ENCODE peak calls at places on chromosomes 6 and 20, in six cellular contexts. One of them, this sample, is unnamed. For H3K4me1, the result is how much of the 10 kb centered on the place peaks cover.

GRCh38 chr6:90297124-90297865 is 652 bp upstream of the BACH2 start:
- DNase-seq in CD8-positive, alpha-beta T cell: no peak
- DNase-seq in cardiac muscle cell: no peak
- DNase-seq in A549: no peak
- DNase-seq in GM23338: peak
- DNase-seq in CD8-positive, alpha-beta memory T cell: no peak
- DNase-seq in this sample: no peak

GRCh38 chr6:14046476-14047068 is 71.0 kb upstream of the CD83 start:
- DNase-seq in CD8-positive, alpha-beta T cell: no peak
- DNase-seq in cardiac muscle cell: peak
- DNase-seq in A549: peak
- DNase-seq in GM23338: peak
- DNase-seq in CD8-positive, alpha-beta memory T cell: peak
- DNase-seq in this sample: peak

GRCh38 chr6:89432875-89433636 is at the start of gene ANKRD6:
- DNase-seq in CD8-positive, alpha-beta T cell: peak
- DNase-seq in cardiac muscle cell: peak
- DNase-seq in A549: peak
- DNase-seq in GM23338: peak
- DNase-seq in CD8-positive, alpha-beta memory T cell: peak
- DNase-seq in this sample: peak

GRCh38 chr20:54172532-54172855 is 1.3 kb downstream of the CYP24A1 start:
- DNase-seq in CD8-positive, alpha-beta T cell: no peak
- DNase-seq in cardiac muscle cell: no peak
- DNase-seq in A549: peak
- DNase-seq in GM23338: no peak
- DNase-seq in CD8-positive, alpha-beta memory T cell: no peak
- DNase-seq in this sample: no peak

GRCh38 chr6:28003661-28004060 is 46.6 kb downstream of the OR2B6 start:
- DNase-seq in CD8-positive, alpha-beta T cell: no peak
- DNase-seq in cardiac muscle cell: no peak
- DNase-seq in A549: no peak
- DNase-seq in GM23338: no peak
- DNase-seq in CD8-positive, alpha-beta memory T cell: no peak
- DNase-seq in this sample: no peak

GRCh38 chr6:71446084-71446869 is 157.7 kb downstream of the OGFRL1 start:
- DNase-seq in CD8-positive, alpha-beta T cell: no peak
- DNase-seq in cardiac muscle cell: peak
- DNase-seq in A549: no peak
- DNase-seq in GM23338: no peak
- DNase-seq in CD8-positive, alpha-beta memory T cell: no peak
- DNase-seq in this sample: no peak

GRCh38 chr6:52994789-52995078 is 350 bp downstream of the GSTA4 start:
- DNase-seq in CD8-positive, alpha-beta T cell: no peak
- DNase-seq in cardiac muscle cell: no peak
- DNase-seq in A549: no peak
- DNase-seq in GM23338: peak
- DNase-seq in CD8-positive, alpha-beta memory T cell: no peak
- DNase-seq in this sample: peak

GRCh38 chr6:35719830-35720733 is 16.8 kb upstream of the ARMC12 start:
- DNase-seq in CD8-positive, alpha-beta T cell: no peak
- DNase-seq in cardiac muscle cell: peak
- DNase-seq in A549: no peak
- DNase-seq in GM23338: peak
- DNase-seq in CD8-positive, alpha-beta memory T cell: peak
- DNase-seq in this sample: peak

GRCh38 chr6:18263561-18264337 is 581 bp downstream of the DEK start:
- DNase-seq in CD8-positive, alpha-beta T cell: no peak
- DNase-seq in cardiac muscle cell: peak
- DNase-seq in A549: peak
- DNase-seq in GM23338: peak
- DNase-seq in CD8-positive, alpha-beta memory T cell: peak
- DNase-seq in this sample: peak

DNA sequence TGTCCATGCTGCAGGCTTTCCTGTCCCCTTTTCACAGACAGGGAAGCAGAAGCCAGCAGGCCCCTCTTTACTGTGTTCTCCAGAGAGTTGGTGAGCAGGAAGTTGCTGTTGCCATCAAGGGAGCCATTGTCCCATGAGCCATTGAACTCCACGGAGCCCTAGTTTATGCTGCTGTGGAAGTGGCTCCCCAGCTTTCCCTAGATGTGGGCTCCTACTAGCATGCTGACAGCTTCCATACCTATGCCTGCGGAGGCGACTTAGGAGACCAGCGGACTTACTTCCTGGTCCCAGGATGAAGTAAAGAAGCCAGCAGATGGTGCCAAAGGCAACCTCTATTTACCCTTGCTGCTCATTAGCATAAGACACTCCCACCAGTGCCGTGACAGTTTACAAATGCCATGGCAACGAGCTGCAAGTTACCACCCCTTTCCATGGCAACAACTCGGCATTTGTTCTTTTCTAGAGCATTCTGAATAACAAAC is 30.8 kb upstream of the FKBP1A start:
- DNase-seq in CD8-positive, alpha-beta T cell: no peak
- DNase-seq in cardiac muscle cell: peak
- DNase-seq in A549: peak
- DNase-seq in GM23338: peak
- DNase-seq in CD8-positive, alpha-beta memory T cell: no peak
- DNase-seq in this sample: peak
- H3K4me1 ChIP-seq in CD8-positive, alpha-beta T cell: under half
- H3K4me1 ChIP-seq in cardiac muscle cell: under half
- H3K4me1 ChIP-seq in A549: under half
- H3K4me1 ChIP-seq in GM23338: under half
- H3K4me1 ChIP-seq in CD8-positive, alpha-beta memory T cell: under half
- H3K4me1 ChIP-seq in this sample: under half

GRCh38 chr20:62933966-62934365 is 4.0 kb upstream of the GID8 start:
- DNase-seq in CD8-positive, alpha-beta T cell: no peak
- DNase-seq in cardiac muscle cell: no peak
- DNase-seq in A549: no peak
- DNase-seq in GM23338: no peak
- DNase-seq in CD8-positive, alpha-beta memory T cell: no peak
- DNase-seq in this sample: no peak

GRCh38 chr20:62936996-62937352 is 973 bp upstream of the GID8 start:
- DNase-seq in CD8-positive, alpha-beta T cell: no peak
- DNase-seq in cardiac muscle cell: peak
- DNase-seq in A549: peak
- DNase-seq in GM23338: no peak
- DNase-seq in CD8-positive, alpha-beta memory T cell: no peak
- DNase-seq in this sample: peak

GRCh38 chr20:62935968-62936585 is 1.9 kb upstream of the GID8 start:
- DNase-seq in CD8-positive, alpha-beta T cell: no peak
- DNase-seq in cardiac muscle cell: no peak
- DNase-seq in A549: no peak
- DNase-seq in GM23338: no peak
- DNase-seq in CD8-positive, alpha-beta memory T cell: no peak
- DNase-seq in this sample: no peak

GRCh38 chr20:62937353-62938104 is 418 bp upstream of the GID8 start:
- DNase-seq in CD8-positive, alpha-beta T cell: peak
- DNase-seq in cardiac muscle cell: peak
- DNase-seq in A549: peak
- DNase-seq in GM23338: peak
- DNase-seq in CD8-positive, alpha-beta memory T cell: peak
- DNase-seq in this sample: peak

DNA sequence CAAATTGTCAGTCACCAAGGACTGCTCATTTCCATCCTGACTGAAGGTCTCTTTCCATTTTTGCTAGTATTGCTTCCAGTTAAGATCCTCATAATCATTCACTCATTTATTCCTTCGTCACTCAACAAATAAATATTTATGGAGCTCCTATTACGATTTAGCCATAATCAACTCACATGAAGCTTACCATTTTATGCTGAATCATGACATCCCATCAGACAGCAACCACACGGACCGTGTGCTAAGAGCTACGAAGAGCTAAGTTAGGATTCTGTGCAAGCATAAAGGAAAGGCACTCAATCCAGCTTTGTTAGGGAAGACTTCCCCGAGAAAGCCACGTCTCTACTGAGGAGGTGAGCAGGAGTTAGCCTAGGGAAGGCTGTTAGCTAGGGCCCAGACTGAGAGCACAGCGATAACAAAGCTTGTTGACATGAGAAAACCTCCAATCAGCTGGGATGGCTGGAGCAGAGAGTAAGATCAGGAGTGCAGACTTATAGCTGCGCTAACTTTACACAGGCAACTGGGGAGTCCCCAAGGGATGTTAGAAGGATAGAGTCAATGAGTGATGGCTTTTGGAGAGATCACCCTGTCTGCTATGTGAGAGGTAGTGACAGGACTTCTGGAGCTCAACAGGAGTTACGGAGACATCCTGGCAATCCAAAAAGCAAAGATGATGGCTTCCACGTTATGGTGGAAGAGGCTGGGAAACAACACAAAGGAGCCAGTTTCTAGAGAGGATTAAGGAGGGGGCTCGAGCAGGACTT is 2.6 kb upstream of the GID8 start:
- DNase-seq in CD8-positive, alpha-beta T cell: no peak
- DNase-seq in cardiac muscle cell: no peak
- DNase-seq in A549: no peak
- DNase-seq in GM23338: no peak
- DNase-seq in CD8-positive, alpha-beta memory T cell: no peak
- DNase-seq in this sample: no peak
- H3K4me1 ChIP-seq in CD8-positive, alpha-beta T cell: under half
- H3K4me1 ChIP-seq in cardiac muscle cell: under half
- H3K4me1 ChIP-seq in A549: under half
- H3K4me1 ChIP-seq in GM23338: half or more
- H3K4me1 ChIP-seq in CD8-positive, alpha-beta memory T cell: under half
- H3K4me1 ChIP-seq in this sample: half or more

GRCh38 chr6:144619983-144620382 is 334.8 kb downstream of the UTRN start:
- DNase-seq in CD8-positive, alpha-beta T cell: no peak
- DNase-seq in cardiac muscle cell: no peak
- DNase-seq in A549: no peak
- DNase-seq in GM23338: no peak
- DNase-seq in CD8-positive, alpha-beta memory T cell: no peak
- DNase-seq in this sample: no peak
- H3K4me1 ChIP-seq in CD8-positive, alpha-beta T cell: under half
- H3K4me1 ChIP-seq in cardiac muscle cell: under half
- H3K4me1 ChIP-seq in A549: under half
- H3K4me1 ChIP-seq in GM23338: half or more
- H3K4me1 ChIP-seq in CD8-positive, alpha-beta memory T cell: under half
- H3K4me1 ChIP-seq in this sample: under half

GRCh38 chr20:32355417-32355841 is 2.7 kb upstream of the ASXL1 start:
- DNase-seq in CD8-positive, alpha-beta T cell: no peak
- DNase-seq in cardiac muscle cell: no peak
- DNase-seq in A549: no peak
- DNase-seq in GM23338: no peak
- DNase-seq in CD8-positive, alpha-beta memory T cell: no peak
- DNase-seq in this sample: peak
- H3K4me1 ChIP-seq in CD8-positive, alpha-beta T cell: under half
- H3K4me1 ChIP-seq in cardiac muscle cell: under half
- H3K4me1 ChIP-seq in A549: under half
- H3K4me1 ChIP-seq in GM23338: under half
- H3K4me1 ChIP-seq in CD8-positive, alpha-beta memory T cell: under half
- H3K4me1 ChIP-seq in this sample: half or more

DNA sequence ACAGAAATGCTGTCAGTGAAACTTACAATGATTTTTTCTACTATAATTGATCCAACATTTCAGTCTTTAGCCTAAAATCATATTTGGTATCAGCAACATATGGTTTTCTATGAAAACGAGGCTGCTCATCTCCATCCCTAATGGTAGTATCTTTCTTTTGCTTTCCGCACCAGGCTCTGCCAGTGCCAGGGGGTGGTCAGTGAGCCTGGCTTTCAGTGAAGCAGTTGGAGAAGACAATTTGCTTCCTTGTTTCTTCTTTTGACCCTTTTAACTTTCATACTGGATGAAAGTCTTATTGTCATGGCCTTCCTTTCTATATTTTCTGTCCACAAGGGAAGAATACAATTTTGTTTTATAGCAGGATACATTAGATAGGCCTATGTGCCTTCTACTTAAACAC is 258.4 kb downstream of the ARID1B start:
- DNase-seq in CD8-positive, alpha-beta T cell: no peak
- DNase-seq in cardiac muscle cell: no peak
- DNase-seq in A549: no peak
- DNase-seq in GM23338: no peak
- DNase-seq in CD8-positive, alpha-beta memory T cell: no peak
- DNase-seq in this sample: no peak
- H3K4me1 ChIP-seq in CD8-positive, alpha-beta T cell: under half
- H3K4me1 ChIP-seq in cardiac muscle cell: under half
- H3K4me1 ChIP-seq in A549: under half
- H3K4me1 ChIP-seq in GM23338: under half
- H3K4me1 ChIP-seq in CD8-positive, alpha-beta memory T cell: under half
- H3K4me1 ChIP-seq in this sample: under half

GRCh38 chr6:57254055-57254717 is 32.1 kb upstream of the RAB23 start:
- DNase-seq in CD8-positive, alpha-beta T cell: no peak
- DNase-seq in cardiac muscle cell: no peak
- DNase-seq in A549: no peak
- DNase-seq in GM23338: no peak
- DNase-seq in CD8-positive, alpha-beta memory T cell: no peak
- DNase-seq in this sample: no peak

GRCh38 chr6:57250348-57250747 is 28.2 kb upstream of the RAB23 start:
- DNase-seq in CD8-positive, alpha-beta T cell: no peak
- DNase-seq in cardiac muscle cell: no peak
- DNase-seq in A549: no peak
- DNase-seq in GM23338: no peak
- DNase-seq in CD8-positive, alpha-beta memory T cell: no peak
- DNase-seq in this sample: no peak

GRCh38 chr6:57252975-57253374 is 30.9 kb upstream of the RAB23 start:
- DNase-seq in CD8-positive, alpha-beta T cell: no peak
- DNase-seq in cardiac muscle cell: peak
- DNase-seq in A549: no peak
- DNase-seq in GM23338: no peak
- DNase-seq in CD8-positive, alpha-beta memory T cell: no peak
- DNase-seq in this sample: no peak

GRCh38 chr6:57255451-57256181 is 33.5 kb upstream of the RAB23 start:
- DNase-seq in CD8-positive, alpha-beta T cell: no peak
- DNase-seq in cardiac muscle cell: no peak
- DNase-seq in A549: no peak
- DNase-seq in GM23338: no peak
- DNase-seq in CD8-positive, alpha-beta memory T cell: no peak
- DNase-seq in this sample: no peak

GRCh38 chr6:57252137-57252536 is 30.0 kb upstream of the RAB23 start:
- DNase-seq in CD8-positive, alpha-beta T cell: no peak
- DNase-seq in cardiac muscle cell: no peak
- DNase-seq in A549: no peak
- DNase-seq in GM23338: no peak
- DNase-seq in CD8-positive, alpha-beta memory T cell: no peak
- DNase-seq in this sample: no peak
- H3K4me1 ChIP-seq in CD8-positive, alpha-beta T cell: under half
- H3K4me1 ChIP-seq in cardiac muscle cell: under half
- H3K4me1 ChIP-seq in A549: under half
- H3K4me1 ChIP-seq in GM23338: under half
- H3K4me1 ChIP-seq in CD8-positive, alpha-beta memory T cell: under half
- H3K4me1 ChIP-seq in this sample: under half

DNA sequence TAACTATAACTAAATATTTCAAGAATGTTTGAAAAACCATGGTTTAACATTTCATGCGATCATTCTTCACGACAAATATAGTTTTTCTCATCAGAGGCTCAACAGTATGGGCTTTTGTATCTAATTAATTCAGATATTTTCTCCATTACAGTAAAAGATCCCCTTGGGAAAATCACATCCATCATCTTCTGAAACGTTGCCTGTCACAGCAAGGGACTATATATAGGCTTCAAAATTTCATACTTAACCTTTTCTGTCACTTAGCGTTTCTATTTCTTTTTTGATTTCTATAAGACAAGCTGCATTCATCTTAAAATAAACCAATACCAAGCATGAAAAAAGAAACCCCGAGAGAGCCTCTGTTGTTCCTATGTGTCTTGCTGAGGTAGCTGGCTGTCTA is 710.0 kb downstream of the PRKN start:
- DNase-seq in CD8-positive, alpha-beta T cell: no peak
- DNase-seq in cardiac muscle cell: no peak
- DNase-seq in A549: no peak
- DNase-seq in GM23338: no peak
- DNase-seq in CD8-positive, alpha-beta memory T cell: no peak
- DNase-seq in this sample: no peak
- H3K4me1 ChIP-seq in CD8-positive, alpha-beta T cell: under half
- H3K4me1 ChIP-seq in cardiac muscle cell: under half
- H3K4me1 ChIP-seq in A549: under half
- H3K4me1 ChIP-seq in GM23338: under half
- H3K4me1 ChIP-seq in CD8-positive, alpha-beta memory T cell: under half
- H3K4me1 ChIP-seq in this sample: under half

GRCh38 chr6:107653861-107654394 is 164.0 kb downstream of the SOBP start:
- DNase-seq in CD8-positive, alpha-beta T cell: no peak
- DNase-seq in cardiac muscle cell: no peak
- DNase-seq in A549: no peak
- DNase-seq in GM23338: no peak
- DNase-seq in CD8-positive, alpha-beta memory T cell: no peak
- DNase-seq in this sample: no peak
- H3K4me1 ChIP-seq in CD8-positive, alpha-beta T cell: under half
- H3K4me1 ChIP-seq in cardiac muscle cell: under half
- H3K4me1 ChIP-seq in A549: under half
- H3K4me1 ChIP-seq in GM23338: under half
- H3K4me1 ChIP-seq in CD8-positive, alpha-beta memory T cell: under half
- H3K4me1 ChIP-seq in this sample: half or more

This sample was measured in OCI-LY7.